ENCODE peak calls at places on chromosomes 2 and 18, in eight cellular contexts. M is HEK293T, L is NCI-H1092 treated with DMSO at 0.1 percent for 48 hours, B is amniotic stem cell, J is mammary epithelial cell, H is mesendoderm, U is left ventricle myocardium inferior, E is NCI-H2227 treated with DMSO at 0.1 percent for 48 hours. P is an unnamed sample.

GRCh38 chr2:120935339-120936313 is 200.0 kb downstream of the GLI2 start:
- DNase-seq in M (peak), L (no peak), B (peak), J (no peak), H (peak), U (no peak), E (no peak), P (no peak)

GRCh38 chr2:54083021-54083420 is 32.4 kb upstream of the ACYP2 start:
- DNase-seq in M (no peak), L (no peak), B (no peak), J (no peak), H (peak), U (no peak), E (peak), P (no peak)

GRCh38 chr2:212177724-212178123 is 360.9 kb downstream of the ERBB4 start:
- DNase-seq in M (no peak), L (no peak), B (no peak), J (no peak), H (peak), U (no peak), E (no peak), P (no peak)

GRCh38 chr2:147525724-147526489 is 318.9 kb upstream of the ACVR2A start:
- DNase-seq in M (no peak), L (peak), B (no peak), J (peak), H (no peak), U (no peak), E (peak), P (no peak)

GRCh38 chr18:25168011-25168410 is 184.0 kb downstream of the ZNF521 start:
- DNase-seq in M (peak), L (no peak), B (no peak), J (no peak), H (no peak), U (no peak), E (peak), P (no peak)

GRCh38 chr18:6884944-6885343 is 155.4 kb downstream of the ARHGAP28 start:
- DNase-seq in M (no peak), L (no peak), B (no peak), J (no peak), H (no peak), U (no peak), E (no peak), P (no peak)

GRCh38 chr2:48131503-48132293 is 225.4 kb upstream of the FBXO11 start:
- DNase-seq in M (no peak), L (peak), B (no peak), J (no peak), H (no peak), U (no peak), E (no peak), P (no peak)

GRCh38 chr2:240302933-240303332 is 132.5 kb upstream of the GPC1 start:
- DNase-seq in M (no peak), L (no peak), B (no peak), J (no peak), H (no peak), U (no peak), E (no peak), P (no peak)

GRCh38 chr2:224749136-224749535 is 33.0 kb upstream of the CCDC195 start:
- DNase-seq in M (peak), L (no peak), B (no peak), J (no peak), H (peak), U (no peak), E (no peak), P (no peak)

GRCh38 chr2:102070058-102070642 is 72.4 kb upstream of the IL1R1 start:
- DNase-seq in M (no peak), L (no peak), B (no peak), J (no peak), H (no peak), U (peak), E (no peak), P (peak)

GRCh38 chr2:15730545-15731212 is 139.0 kb downstream of the DDX1 start:
- DNase-seq in M (peak), L (no peak), B (no peak), J (peak), H (peak), U (peak), E (peak), P (peak)

GRCh38 chr2:72148975-72149555 is 1.4 kb upstream of the CYP26B1 start:
- DNase-seq in M (peak), L (no peak), B (no peak), J (peak), H (peak), U (peak), E (no peak), P (peak)

GRCh38 chr2:10266133-10266620 is 36.5 kb upstream of the HPCAL1 start:
- DNase-seq in M (no peak), L (no peak), B (no peak), J (no peak), H (no peak), U (peak), E (no peak), P (no peak)

GRCh38 chr18:37742436-37742835 is 176.8 kb upstream of the CELF4 start:
- DNase-seq in M (no peak), L (peak), B (no peak), J (no peak), H (peak), U (no peak), E (peak), P (no peak)

GRCh38 chr2:120346667-120347358 is 877 bp downstream of the INHBB start:
- DNase-seq in M (no peak), L (peak), B (no peak), J (peak), H (no peak), U (no peak), E (peak), P (no peak)

GRCh38 chr2:195721042-195721441 is 64.0 kb downstream of the SLC39A10 start:
- DNase-seq in M (no peak), L (no peak), B (no peak), J (peak), H (no peak), U (no peak), E (no peak), P (no peak)

GRCh38 chr18:37393945-37394609 is 171.5 kb downstream of the CELF4 start:
- DNase-seq in M (peak), L (peak), B (peak), J (no peak), H (peak), U (peak), E (peak), P (peak)

GRCh38 chr18:67597759-67598158 is 81.2 kb upstream of the DSEL start:
- DNase-seq in M (no peak), L (no peak), B (no peak), J (peak), H (no peak), U (no peak), E (no peak), P (no peak)

GRCh38 chr2:105722726-105723297 is 21.9 kb upstream of the NCK2 start:
- DNase-seq in M (no peak), L (no peak), B (no peak), J (no peak), H (no peak), U (no peak), E (no peak), P (no peak)

GRCh38 chr2:217948897-217949296 is 53.9 kb downstream of the TNS1 start:
- DNase-seq in M (no peak), L (no peak), B (no peak), J (no peak), H (no peak), U (no peak), E (no peak), P (no peak)

GRCh38 chr18:77482190-77482928 is 232.7 kb downstream of the GALR1 start:
- DNase-seq in M (no peak), L (no peak), B (no peak), J (no peak), H (no peak), U (no peak), E (peak), P (no peak)